ENCODE peak calls at places on chromosomes 13 and 19, in eight cellular contexts. U is heart left ventricle, C is right lobe of liver, Y is adrenal gland, W is IMR-90, B is prostate gland, Z is H54, P is A549. R is an unnamed sample.

GRCh38 chr19:18895828-18896341 is at the start of gene CERS1:
- DNase-seq in U (peak), C (no peak), Y (no peak), W (no peak), B (no peak), Z (no peak), P (peak), R (no peak)

GRCh38 chr13:45718992-45719391 is 16.9 kb downstream of the CBY2 start:
- DNase-seq in U (no peak), C (no peak), Y (no peak), W (no peak), B (no peak), Z (no peak), P (no peak), R (no peak)

GRCh38 chr13:43124495-43124894 is 101.1 kb downstream of the DNAJC15 start:
- DNase-seq in U (no peak), C (no peak), Y (no peak), W (no peak), B (no peak), Z (no peak), P (no peak), R (no peak)

GRCh38 chr13:25345555-25345954 is 26.2 kb upstream of the ATP8A2 start:
- DNase-seq in U (no peak), C (no peak), Y (no peak), W (no peak), B (no peak), Z (no peak), P (no peak), R (no peak)

GRCh38 chr19:30254789-30255188 is 117.4 kb upstream of the ZNF536 start:
- DNase-seq in U (no peak), C (no peak), Y (no peak), W (no peak), B (no peak), Z (no peak), P (no peak), R (no peak)

GRCh38 chr13:113183450-113184129 is 24.9 kb downstream of the PCID2 start:
- DNase-seq in U (no peak), C (no peak), Y (no peak), W (no peak), B (no peak), Z (no peak), P (no peak), R (no peak)

GRCh38 chr19:5953034-5953589 is 24.8 kb downstream of the RANBP3 start:
- DNase-seq in U (no peak), C (no peak), Y (no peak), W (peak), B (no peak), Z (no peak), P (no peak), R (no peak)

GRCh38 chr19:13068064-13068807 is 34.4 kb downstream of the LYL1 start:
- DNase-seq in U (no peak), C (no peak), Y (no peak), W (no peak), B (no peak), Z (no peak), P (no peak), R (no peak)

GRCh38 chr19:7463575-7463974 is 25.3 kb downstream of the PEX11G start:
- DNase-seq in U (no peak), C (no peak), Y (no peak), W (no peak), B (no peak), Z (no peak), P (no peak), R (no peak)

GRCh38 chr19:6032827-6033226 is 54.9 kb upstream of the RANBP3 start:
- DNase-seq in U (peak), C (no peak), Y (no peak), W (no peak), B (no peak), Z (no peak), P (no peak), R (no peak)

GRCh38 chr19:1133471-1133929 is 29.7 kb downstream of the GPX4 start:
- DNase-seq in U (no peak), C (no peak), Y (no peak), W (no peak), B (no peak), Z (peak), P (peak), R (no peak)

DNA sequence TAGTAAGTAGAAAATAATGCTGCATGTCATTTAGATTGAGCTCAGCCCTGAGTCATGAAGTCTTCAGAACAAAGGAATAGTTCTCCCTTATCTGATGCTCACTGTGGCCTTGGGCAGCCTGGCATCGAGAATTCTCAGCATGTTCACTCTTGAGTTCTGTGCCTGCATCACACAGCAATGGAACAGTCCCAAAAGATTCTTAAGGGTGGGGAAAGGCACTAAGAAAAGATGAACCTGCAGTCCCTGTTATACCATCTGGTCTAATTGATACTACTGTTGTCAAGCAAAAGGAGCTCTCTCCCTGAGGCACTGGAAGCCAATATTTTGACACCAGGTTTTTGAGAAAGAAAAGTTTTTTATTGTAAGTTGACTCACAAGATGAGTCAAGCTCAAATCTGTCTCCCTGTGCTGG is 38.2 kb upstream of the ZNF766 start:
- DNase-seq in U (no peak), C (no peak), Y (peak), W (peak), B (no peak), Z (no peak), P (no peak), R (no peak)
- TF ChIP-seq POLR2A in U (no peak), C (no peak), Y (no peak), W (no peak), B (no peak), Z (no peak), P (no peak), R (no peak)

GRCh38 chr19:40717880-40718773 is 1.2 kb downstream of the ITPKC start:
- DNase-seq in U (no peak), C (no peak), Y (peak), W (peak), B (peak), Z (no peak), P (peak), R (peak)

GRCh38 chr19:40714519-40715299 is 2.0 kb downstream of the COQ8B start:
- DNase-seq in U (peak), C (peak), Y (peak), W (peak), B (peak), Z (peak), P (peak), R (peak)

GRCh38 chr19:40717325-40717879 is 490 bp downstream of the ITPKC start:
- DNase-seq in U (no peak), C (peak), Y (peak), W (no peak), B (peak), Z (no peak), P (no peak), R (peak)

GRCh38 chr19:40716031-40716654 is 543 bp downstream of the COQ8B start:
- DNase-seq in U (peak), C (no peak), Y (peak), W (peak), B (peak), Z (peak), P (peak), R (no peak)

GRCh38 chr19:40716655-40717324 is at the start of the genes COQ8B and ITPKC:
- DNase-seq in U (peak), C (peak), Y (peak), W (peak), B (peak), Z (peak), P (peak), R (peak)
- TF ChIP-seq POLR2A in U (peak), C (peak), Y (peak), W (peak), B (peak), Z (peak), P (peak), R (peak)

GRCh38 chr13:27101289-27101688 is 70.3 kb downstream of the USP12 start:
- DNase-seq in U (no peak), C (no peak), Y (no peak), W (no peak), B (no peak), Z (no peak), P (no peak), R (no peak)
- TF ChIP-seq POLR2A in U (no peak), C (no peak), Y (no peak), W (no peak), B (no peak), Z (no peak), P (no peak), R (no peak)

GRCh38 chr19:35265126-35265995 is 3.4 kb upstream of the USF2 start:
- DNase-seq in U (peak), C (peak), Y (peak), W (no peak), B (peak), Z (no peak), P (no peak), R (no peak)
- TF ChIP-seq POLR2A in U (no peak), C (no peak), Y (no peak), W (no peak), B (no peak), Z (no peak), P (no peak), R (no peak)

GRCh38 chr13:19070398-19070735 is 111.3 kb downstream of the TUBA3C start:
- DNase-seq in U (no peak), C (no peak), Y (no peak), W (no peak), B (no peak), Z (no peak), P (no peak), R (no peak)

GRCh38 chr13:19069684-19070397 is 111.8 kb downstream of the TUBA3C start:
- DNase-seq in U (no peak), C (no peak), Y (no peak), W (no peak), B (no peak), Z (no peak), P (no peak), R (no peak)

GRCh38 chr13:19072543-19072942 is 109.1 kb downstream of the TUBA3C start:
- DNase-seq in U (no peak), C (no peak), Y (no peak), W (no peak), B (no peak), Z (no peak), P (no peak), R (peak)

GRCh38 chr13:19071161-19071936 is 110.3 kb downstream of the TUBA3C start:
- DNase-seq in U (no peak), C (no peak), Y (no peak), W (no peak), B (no peak), Z (no peak), P (no peak), R (no peak)

GRCh38 chr13:19067767-19068166 is 113.9 kb downstream of the TUBA3C start:
- DNase-seq in U (no peak), C (no peak), Y (no peak), W (no peak), B (no peak), Z (no peak), P (no peak), R (no peak)
- TF ChIP-seq POLR2A in U (no peak), C (no peak), Y (no peak), W (no peak), B (no peak), Z (no peak), P (no peak), R (no peak)

DNA sequence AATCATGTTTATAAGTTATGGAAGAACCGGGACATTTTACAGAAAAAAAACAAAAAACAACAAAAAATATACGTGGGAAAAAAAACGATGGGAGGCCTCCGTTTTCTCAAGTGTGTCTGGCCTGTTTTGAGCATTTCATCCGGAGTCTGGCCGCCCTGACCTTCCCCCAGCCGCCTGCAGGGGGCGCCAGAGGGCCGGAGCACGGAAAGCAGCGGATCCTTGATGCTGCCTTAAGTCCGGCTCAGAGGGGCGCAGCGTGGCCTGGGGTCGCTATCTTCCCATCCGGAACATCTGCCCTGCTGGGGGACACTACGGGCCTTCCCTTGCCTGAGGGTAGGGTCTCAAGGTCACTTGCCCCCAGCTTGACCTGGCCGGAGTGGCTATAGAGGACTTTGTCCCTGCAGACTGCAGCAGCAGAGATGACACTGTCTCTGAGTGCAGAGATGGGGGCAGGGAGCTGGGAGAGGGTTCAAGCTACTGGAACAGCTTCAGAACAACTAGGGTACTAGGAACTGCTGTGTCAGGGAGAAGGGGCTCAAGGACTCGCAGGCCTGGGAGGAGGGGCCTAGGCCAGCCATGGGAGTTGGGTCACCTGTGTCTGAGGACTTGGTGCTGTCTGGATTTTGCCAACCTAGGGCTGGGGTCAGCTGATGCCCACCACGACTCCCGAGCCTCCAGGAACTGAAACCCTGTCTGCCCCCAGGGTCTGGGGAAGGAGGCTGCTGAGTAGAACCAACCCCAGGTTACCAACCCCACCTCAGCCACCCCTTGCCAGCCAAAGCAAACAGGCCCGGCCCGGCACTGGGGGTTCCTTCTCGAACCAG is 1.8 kb upstream of the APOE start:
- DNase-seq in U (peak), C (peak), Y (peak), W (peak), B (peak), Z (no peak), P (peak), R (peak)
- TF ChIP-seq POLR2A in U (no peak), C (no peak), Y (no peak), W (no peak), B (no peak), Z (no peak), P (no peak), R (no peak)